ENCODE peak calls at places on chromosomes 7 and 10, in six cellular contexts. One of them, this sample, is unnamed.

GRCh38 chr7:148408307-148408706 is 182.3 kb upstream of the C7orf33 start:
- DNase-seq in HCT116: no peak
- DNase-seq in cardiac muscle cell: no peak
- DNase-seq in PC-9: no peak
- DNase-seq in H1: no peak
- DNase-seq in colonic mucosa: no peak
- DNase-seq in this sample: no peak

GRCh38 chr7:157526604-157527003 is 189.8 kb downstream of the DNAJB6 start:
- DNase-seq in HCT116: no peak
- DNase-seq in cardiac muscle cell: no peak
- DNase-seq in PC-9: no peak
- DNase-seq in H1: no peak
- DNase-seq in colonic mucosa: no peak
- DNase-seq in this sample: no peak

GRCh38 chr10:75613685-75614587 is 182.5 kb downstream of the LRMDA start:
- DNase-seq in HCT116: no peak
- DNase-seq in cardiac muscle cell: peak
- DNase-seq in PC-9: no peak
- DNase-seq in H1: no peak
- DNase-seq in colonic mucosa: no peak
- DNase-seq in this sample: no peak

GRCh38 chr7:5701085-5701914 is 80.2 kb downstream of the RNF216 start:
- DNase-seq in HCT116: no peak
- DNase-seq in cardiac muscle cell: no peak
- DNase-seq in PC-9: no peak
- DNase-seq in H1: no peak
- DNase-seq in colonic mucosa: no peak
- DNase-seq in this sample: no peak

GRCh38 chr7:107874605-107875446 is 16.2 kb upstream of the DLD start:
- DNase-seq in HCT116: peak
- DNase-seq in cardiac muscle cell: peak
- DNase-seq in PC-9: peak
- DNase-seq in H1: no peak
- DNase-seq in colonic mucosa: peak
- DNase-seq in this sample: no peak

GRCh38 chr10:102040305-102040704 is 15.7 kb downstream of the ARMH3 start:
- DNase-seq in HCT116: no peak
- DNase-seq in cardiac muscle cell: peak
- DNase-seq in PC-9: no peak
- DNase-seq in H1: no peak
- DNase-seq in colonic mucosa: no peak
- DNase-seq in this sample: no peak

GRCh38 chr7:4681218-4681851 is 760 bp upstream of the FOXK1 start:
- DNase-seq in HCT116: no peak
- DNase-seq in cardiac muscle cell: no peak
- DNase-seq in PC-9: no peak
- DNase-seq in H1: no peak
- DNase-seq in colonic mucosa: no peak
- DNase-seq in this sample: no peak

GRCh38 chr10:33327750-33328149 is 6.7 kb downstream of the NRP1 start:
- DNase-seq in HCT116: no peak
- DNase-seq in cardiac muscle cell: peak
- DNase-seq in PC-9: no peak
- DNase-seq in H1: no peak
- DNase-seq in colonic mucosa: no peak
- DNase-seq in this sample: no peak

GRCh38 chr10:6929157-6929830 is 349.2 kb upstream of the PRKCQ start:
- DNase-seq in HCT116: no peak
- DNase-seq in cardiac muscle cell: peak
- DNase-seq in PC-9: no peak
- DNase-seq in H1: no peak
- DNase-seq in colonic mucosa: no peak
- DNase-seq in this sample: no peak

GRCh38 chr10:58335306-58336005 is 650 bp downstream of the UBE2D1 start:
- DNase-seq in HCT116: peak
- DNase-seq in cardiac muscle cell: peak
- DNase-seq in PC-9: peak
- DNase-seq in H1: no peak
- DNase-seq in colonic mucosa: peak
- DNase-seq in this sample: peak

GRCh38 chr7:10257438-10257837 is 716.2 kb upstream of the PHF14 start:
- DNase-seq in HCT116: no peak
- DNase-seq in cardiac muscle cell: no peak
- DNase-seq in PC-9: no peak
- DNase-seq in H1: no peak
- DNase-seq in colonic mucosa: no peak
- DNase-seq in this sample: no peak

GRCh38 chr10:49768731-49769130 is 6.6 kb upstream of the OGDHL start:
- DNase-seq in HCT116: no peak
- DNase-seq in cardiac muscle cell: no peak
- DNase-seq in PC-9: no peak
- DNase-seq in H1: no peak
- DNase-seq in colonic mucosa: no peak
- DNase-seq in this sample: no peak

GRCh38 chr10:5460468-5461200 is 38.7 kb downstream of the CALML5 start:
- DNase-seq in HCT116: no peak
- DNase-seq in cardiac muscle cell: no peak
- DNase-seq in PC-9: no peak
- DNase-seq in H1: no peak
- DNase-seq in colonic mucosa: peak
- DNase-seq in this sample: no peak

GRCh38 chr7:121288894-121289293 is 39.9 kb upstream of the WNT16 start:
- DNase-seq in HCT116: peak
- DNase-seq in cardiac muscle cell: no peak
- DNase-seq in PC-9: no peak
- DNase-seq in H1: no peak
- DNase-seq in colonic mucosa: no peak
- DNase-seq in this sample: peak

GRCh38 chr10:78852856-78853255 is 215.9 kb upstream of the ZMIZ1 start:
- DNase-seq in HCT116: peak
- DNase-seq in cardiac muscle cell: no peak
- DNase-seq in PC-9: no peak
- DNase-seq in H1: no peak
- DNase-seq in colonic mucosa: peak
- DNase-seq in this sample: no peak

GRCh38 chr7:82534687-82535086 is 91.1 kb upstream of the CACNA2D1 start:
- DNase-seq in HCT116: peak
- DNase-seq in cardiac muscle cell: no peak
- DNase-seq in PC-9: peak
- DNase-seq in H1: no peak
- DNase-seq in colonic mucosa: no peak
- DNase-seq in this sample: no peak

GRCh38 chr10:45460235-45460878 is 86.3 kb downstream of the ALOX5 start:
- DNase-seq in HCT116: no peak
- DNase-seq in cardiac muscle cell: no peak
- DNase-seq in PC-9: no peak
- DNase-seq in H1: no peak
- DNase-seq in colonic mucosa: no peak
- DNase-seq in this sample: no peak
- H3K4me3 ChIP-seq in HCT116: no peak
- H3K4me3 ChIP-seq in cardiac muscle cell: no peak
- H3K4me3 ChIP-seq in PC-9: no peak
- H3K4me3 ChIP-seq in H1: no peak
- H3K4me3 ChIP-seq in colonic mucosa: no peak
- H3K4me3 ChIP-seq in this sample: no peak

DNA sequence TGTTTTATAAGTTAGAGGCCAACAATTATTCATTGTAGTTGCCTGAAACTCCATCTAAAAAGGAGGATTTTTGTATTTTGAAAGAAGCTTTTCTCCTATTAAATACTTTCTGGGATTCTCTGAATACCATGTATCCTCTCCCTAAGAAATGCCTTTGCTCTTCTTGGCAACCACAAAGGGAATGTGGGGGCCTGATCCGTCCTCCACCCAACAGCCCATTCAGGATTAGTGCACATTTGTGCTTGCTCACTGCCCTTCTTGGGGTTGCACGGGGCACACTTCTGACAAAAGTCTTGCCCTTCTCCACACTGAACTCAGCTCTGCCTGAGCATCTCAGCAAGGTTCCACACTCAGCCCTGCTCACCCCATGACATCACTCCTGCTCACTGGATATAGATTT is 194.2 kb downstream of the SLC25A13 start:
- DNase-seq in HCT116: no peak
- DNase-seq in cardiac muscle cell: no peak
- DNase-seq in PC-9: no peak
- DNase-seq in H1: no peak
- DNase-seq in colonic mucosa: no peak
- DNase-seq in this sample: no peak
- H3K4me3 ChIP-seq in HCT116: no peak
- H3K4me3 ChIP-seq in cardiac muscle cell: no peak
- H3K4me3 ChIP-seq in PC-9: no peak
- H3K4me3 ChIP-seq in H1: no peak
- H3K4me3 ChIP-seq in colonic mucosa: no peak
- H3K4me3 ChIP-seq in this sample: no peak

DNA sequence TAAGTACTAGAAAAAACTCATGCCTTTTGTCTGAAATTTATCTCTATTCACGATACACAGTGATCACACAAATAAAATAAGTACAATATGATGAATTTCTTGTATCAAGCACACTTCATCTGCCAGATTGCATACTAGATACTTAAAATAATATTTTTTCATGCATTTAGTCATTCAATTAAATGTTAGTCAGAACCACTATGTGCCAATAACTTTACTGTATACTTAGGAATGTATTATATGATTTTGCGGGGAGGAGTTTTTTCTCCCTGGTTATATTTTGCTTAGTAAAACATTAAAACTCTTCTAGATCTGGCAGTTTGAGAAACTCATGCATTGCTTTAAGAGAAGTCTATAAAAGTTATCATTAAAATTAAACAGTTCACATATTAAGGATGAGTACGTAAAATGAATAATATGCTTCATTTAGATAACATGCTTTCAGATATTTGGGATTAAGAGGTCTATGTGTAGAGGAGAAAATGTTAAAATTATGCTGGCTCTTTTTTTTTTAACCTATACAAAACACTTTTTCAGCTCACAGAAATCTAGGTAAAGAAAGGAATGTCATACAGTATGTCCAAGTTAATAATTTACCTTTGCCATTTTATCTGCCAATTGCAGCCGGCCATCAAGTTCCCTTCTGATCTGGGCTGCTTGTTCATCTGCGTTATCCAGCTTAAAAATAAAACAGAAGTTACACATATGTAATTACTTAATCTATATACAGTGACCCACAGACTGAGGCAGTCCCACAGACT is 70.1 kb downstream of the RNF133 start:
- DNase-seq in HCT116: no peak
- DNase-seq in cardiac muscle cell: no peak
- DNase-seq in PC-9: no peak
- DNase-seq in H1: no peak
- DNase-seq in colonic mucosa: no peak
- DNase-seq in this sample: no peak
- H3K4me3 ChIP-seq in HCT116: no peak
- H3K4me3 ChIP-seq in cardiac muscle cell: no peak
- H3K4me3 ChIP-seq in PC-9: no peak
- H3K4me3 ChIP-seq in H1: no peak
- H3K4me3 ChIP-seq in colonic mucosa: no peak
- H3K4me3 ChIP-seq in this sample: no peak

GRCh38 chr7:101869026-101869900 is 51.8 kb downstream of the CUX1 start:
- DNase-seq in HCT116: no peak
- DNase-seq in cardiac muscle cell: no peak
- DNase-seq in PC-9: no peak
- DNase-seq in H1: no peak
- DNase-seq in colonic mucosa: no peak
- DNase-seq in this sample: no peak

GRCh38 chr7:101868191-101868950 is 50.9 kb downstream of the CUX1 start:
- DNase-seq in HCT116: no peak
- DNase-seq in cardiac muscle cell: no peak
- DNase-seq in PC-9: no peak
- DNase-seq in H1: no peak
- DNase-seq in colonic mucosa: no peak
- DNase-seq in this sample: no peak

GRCh38 chr7:101871351-101871750 is 53.9 kb downstream of the CUX1 start:
- DNase-seq in HCT116: no peak
- DNase-seq in cardiac muscle cell: no peak
- DNase-seq in PC-9: no peak
- DNase-seq in H1: no peak
- DNase-seq in colonic mucosa: no peak
- DNase-seq in this sample: no peak

GRCh38 chr7:101870361-101871062 is 53.1 kb downstream of the CUX1 start:
- DNase-seq in HCT116: peak
- DNase-seq in cardiac muscle cell: no peak
- DNase-seq in PC-9: peak
- DNase-seq in H1: no peak
- DNase-seq in colonic mucosa: peak
- DNase-seq in this sample: no peak

GRCh38 chr7:101869901-101870290 is 52.5 kb downstream of the CUX1 start:
- DNase-seq in HCT116: no peak
- DNase-seq in cardiac muscle cell: no peak
- DNase-seq in PC-9: no peak
- DNase-seq in H1: no peak
- DNase-seq in colonic mucosa: no peak
- DNase-seq in this sample: no peak
- H3K4me3 ChIP-seq in HCT116: peak
- H3K4me3 ChIP-seq in cardiac muscle cell: no peak
- H3K4me3 ChIP-seq in PC-9: peak
- H3K4me3 ChIP-seq in H1: no peak
- H3K4me3 ChIP-seq in colonic mucosa: no peak
- H3K4me3 ChIP-seq in this sample: no peak

GRCh38 chr10:80509403-80510161 is 28.1 kb upstream of the SH2D4B start:
- DNase-seq in HCT116: no peak
- DNase-seq in cardiac muscle cell: no peak
- DNase-seq in PC-9: peak
- DNase-seq in H1: no peak
- DNase-seq in colonic mucosa: no peak
- DNase-seq in this sample: peak

GRCh38 chr10:80507484-80507880 is 30.2 kb upstream of the SH2D4B start:
- DNase-seq in HCT116: no peak
- DNase-seq in cardiac muscle cell: no peak
- DNase-seq in PC-9: no peak
- DNase-seq in H1: no peak
- DNase-seq in colonic mucosa: no peak
- DNase-seq in this sample: no peak

GRCh38 chr10:80506189-80506575 is 31.5 kb upstream of the SH2D4B start:
- DNase-seq in HCT116: peak
- DNase-seq in cardiac muscle cell: no peak
- DNase-seq in PC-9: peak
- DNase-seq in H1: no peak
- DNase-seq in colonic mucosa: no peak
- DNase-seq in this sample: peak

GRCh38 chr10:80506836-80507483 is 30.7 kb upstream of the SH2D4B start:
- DNase-seq in HCT116: no peak
- DNase-seq in cardiac muscle cell: no peak
- DNase-seq in PC-9: no peak
- DNase-seq in H1: no peak
- DNase-seq in colonic mucosa: no peak
- DNase-seq in this sample: no peak

DNA sequence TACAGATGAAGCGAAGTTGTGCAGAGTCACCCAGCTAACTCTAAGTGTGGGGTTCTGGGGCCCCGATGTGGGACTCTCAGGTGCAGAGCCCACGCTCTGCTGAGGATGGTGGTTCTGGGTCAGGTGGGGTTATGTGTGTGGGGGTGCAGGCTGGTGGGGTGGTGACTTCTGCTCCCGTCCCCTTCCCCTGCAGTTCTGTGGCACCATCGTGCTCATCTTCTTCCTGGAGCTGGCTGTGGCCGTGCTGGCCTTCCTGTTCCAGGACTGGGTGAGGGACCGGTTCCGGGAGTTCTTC is 28.6 kb upstream of the SH2D4B start:
- DNase-seq in HCT116: no peak
- DNase-seq in cardiac muscle cell: no peak
- DNase-seq in PC-9: no peak
- DNase-seq in H1: no peak
- DNase-seq in colonic mucosa: no peak
- DNase-seq in this sample: no peak
- H3K4me3 ChIP-seq in HCT116: no peak
- H3K4me3 ChIP-seq in cardiac muscle cell: no peak
- H3K4me3 ChIP-seq in PC-9: no peak
- H3K4me3 ChIP-seq in H1: no peak
- H3K4me3 ChIP-seq in colonic mucosa: no peak
- H3K4me3 ChIP-seq in this sample: no peak

This sample was measured in kidney epithelial cell.